ENCODE peak calls at places on chromosomes 12 and 14, in six cellular contexts. C, H, S, J, Z and Q are unnamed samples.

GRCh38 chr14:86035882-86036281 is 505.9 kb downstream of the FLRT2 start:
- DNase-seq in S (peak; percentile 69), Z (no peak), C (peak; percentile 75), H (peak; percentile 34), J (no peak), Q (no peak)

GRCh38 chr14:61322011-61322798 is 826 bp downstream of the PRKCH start:
- DNase-seq in H (peak; percentile 85), J (no peak), Z (no peak), C (no peak), S (peak; percentile 38), Q (no peak)

GRCh38 chr12:88362439-88362838 is 217.8 kb downstream of the KITLG start:
- DNase-seq in Z (peak; percentile 23), C (no peak), S (no peak), J (no peak), H (peak; percentile 67), Q (no peak)

GRCh38 chr12:116650062-116650461 is 87.8 kb downstream of the SPRING1 start:
- DNase-seq in J (no peak), H (no peak), Z (no peak), S (no peak), C (no peak), Q (no peak)

GRCh38 chr12:130339946-130340345 is 2.3 kb downstream of the PIWIL1 start:
- DNase-seq in J (no peak), S (no peak), Z (no peak), C (peak; percentile 29), H (peak; percentile 4), Q (peak; percentile 59)

GRCh38 chr12:10364839-10365681 is 24.8 kb downstream of the KLRK1 start:
- DNase-seq in J (peak; percentile 71), Z (peak; percentile 84), H (peak; percentile 79), C (peak; percentile 93), S (peak; percentile 79), Q (no peak)

GRCh38 chr12:524167-524951 is 64.6 kb downstream of the B4GALNT3 start:
- DNase-seq in J (no peak), S (no peak), H (peak; percentile 35), C (no peak), Z (no peak), Q (no peak)

GRCh38 chr12:102474438-102475064 is 5.8 kb downstream of the IGF1 start:
- DNase-seq in C (peak; percentile 38), H (no peak), S (no peak), J (peak; percentile 26), Z (peak; percentile 62), Q (no peak)

GRCh38 chr14:81868172-81868571 is 334.5 kb upstream of the SEL1L start:
- DNase-seq in Z (no peak), J (no peak), H (no peak), S (peak; percentile 44), C (peak; percentile 35), Q (no peak)

GRCh38 chr14:75845136-75845804 is 136.5 kb downstream of the TGFB3 start:
- DNase-seq in Z (no peak), S (no peak), H (no peak), J (no peak), C (no peak), Q (no peak)

GRCh38 chr14:39219075-39219499 is 14.6 kb upstream of the MIA2 start:
- DNase-seq in S (no peak), Z (peak; percentile 2), C (no peak), J (peak; percentile 32), H (peak; percentile 92), Q (no peak)

GRCh38 chr12:22415342-22416309 is 81.1 kb upstream of the ST8SIA1 start:
- DNase-seq in J (no peak), Z (no peak), S (no peak), C (no peak), H (peak; percentile 94), Q (no peak)

GRCh38 chr12:28486521-28486920 is 296.3 kb downstream of the CCDC91 start:
- DNase-seq in H (no peak), Z (no peak), S (no peak), C (no peak), J (no peak), Q (no peak)
- H3K9ac ChIP-seq in H (no peak overlapping the region), Z (no peak overlapping the region), S (no peak overlapping the region), C (no peak overlapping the region), J (no peak overlapping the region), Q (no peak overlapping the region)

GRCh38 chr12:113467514-113468364 is 3.9 kb downstream of the LHX5 start:
- DNase-seq in Z (no peak), H (peak; percentile 37), C (no peak), J (no peak), S (peak; percentile 59), Q (no peak)
- H3K4me2 ChIP-seq in Z (peak overlapping the region; percentile 74), H (peak overlapping the region; percentile 86), C (peak overlapping the region; percentile 70), J (peak overlapping the region; percentile 83), S (peak overlapping the region; percentile 32), Q (peak overlapping the region; percentile 85)

GRCh38 chr14:93148979-93149378 is 33.3 kb upstream of the ITPK1 start:
- DNase-seq in Z (no peak), H (no peak), C (no peak), J (no peak), S (peak; percentile 42), Q (no peak)

GRCh38 chr14:93150227-93151206 is 34.2 kb downstream of the MOAP1 start:
- DNase-seq in C (no peak), H (peak; percentile 16), S (no peak), J (no peak), Z (no peak), Q (peak; percentile 80)

GRCh38 chr14:93142854-93143652 is 27.3 kb upstream of the ITPK1 start:
- DNase-seq in Z (no peak), C (no peak), H (no peak), S (no peak), J (no peak), Q (no peak)

GRCh38 chr14:93146119-93146518 is 30.4 kb upstream of the ITPK1 start:
- DNase-seq in S (no peak), H (no peak), J (no peak), Z (no peak), C (no peak), Q (no peak)
- H3K9ac ChIP-seq in S (no peak overlapping the region), H (no peak overlapping the region), J (no peak overlapping the region), Z (no peak overlapping the region), C (no peak overlapping the region), Q (no peak overlapping the region)

DNA sequence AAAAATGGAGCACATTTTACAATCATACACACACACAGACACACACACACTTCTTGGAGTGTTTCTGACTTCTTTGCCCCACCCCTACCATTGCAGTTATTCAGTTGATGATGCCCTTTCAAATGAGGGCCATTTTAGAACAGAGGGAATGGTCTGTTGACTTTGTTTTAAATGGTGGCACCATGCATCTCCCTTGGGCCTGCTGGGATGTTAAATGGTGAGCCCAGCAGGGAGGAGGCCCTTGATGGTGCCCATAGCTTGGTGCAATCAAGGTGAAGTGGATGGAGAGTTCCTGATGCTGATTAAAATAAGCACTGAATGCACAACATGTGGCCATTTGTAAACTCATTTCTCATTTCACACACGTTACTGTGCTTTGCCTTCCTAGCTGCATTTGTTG is 13.3 kb downstream of the C12orf75 start:
- DNase-seq in J (no peak), Z (no peak), H (no peak), C (no peak), S (no peak), Q (no peak)
- H3K4me2 ChIP-seq in J (no peak overlapping the region), Z (no peak overlapping the region), H (no peak overlapping the region), C (no peak overlapping the region), S (no peak overlapping the region), Q (no peak overlapping the region)

DNA sequence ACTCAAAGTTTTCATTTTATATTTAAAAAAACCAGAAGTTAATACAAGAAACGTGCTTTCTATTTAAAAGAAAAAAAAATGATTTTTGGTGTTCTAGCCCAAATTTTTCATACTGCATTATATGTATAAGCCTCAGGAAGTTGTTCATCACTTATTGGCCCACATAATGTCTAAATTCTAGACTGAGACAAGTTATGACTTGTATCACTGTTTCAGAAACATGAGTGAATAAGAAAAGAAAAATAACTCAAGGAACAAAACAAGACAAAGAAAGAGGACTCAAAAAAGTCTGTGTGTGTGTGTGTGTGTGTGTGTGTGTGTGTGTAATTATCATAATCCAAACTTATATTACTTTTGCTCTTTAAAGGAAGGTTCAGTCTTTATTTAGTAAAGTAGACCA is 929.8 kb downstream of the GALC start:
- DNase-seq in H (no peak), C (no peak), Z (no peak), J (no peak), S (no peak), Q (no peak)
- H3K9ac ChIP-seq in H (no peak overlapping the region), C (no peak overlapping the region), Z (no peak overlapping the region), J (no peak overlapping the region), S (no peak overlapping the region), Q (no peak overlapping the region)

GRCh38 chr12:101108130-101108529 is 101.9 kb downstream of the SLC5A8 start:
- DNase-seq in C (no peak), S (peak; percentile 49), J (peak; percentile 7), H (no peak), Z (no peak), Q (no peak)

GRCh38 chr12:101111441-101111840 is 98.6 kb downstream of the SLC5A8 start:
- DNase-seq in J (no peak), Z (no peak), S (no peak), H (no peak), C (no peak), Q (no peak)

GRCh38 chr12:101110856-101111255 is 99.2 kb downstream of the SLC5A8 start:
- DNase-seq in C (no peak), H (no peak), S (no peak), Z (no peak), J (no peak), Q (no peak)

GRCh38 chr12:101107032-101107763 is 102.8 kb downstream of the SLC5A8 start:
- DNase-seq in S (no peak), H (no peak), C (no peak), J (no peak), Z (no peak), Q (no peak)
- H3K4me2 ChIP-seq in S (no peak overlapping the region), H (no peak overlapping the region), C (no peak overlapping the region), J (no peak overlapping the region), Z (no peak overlapping the region), Q (no peak overlapping the region)

GRCh38 chr12:6294156-6294532 is 16.3 kb upstream of the PLEKHG6 start:
- DNase-seq in J (no peak), C (no peak), H (no peak), Z (no peak), S (no peak), Q (no peak)
- H3K9ac ChIP-seq in J (no peak overlapping the region), C (no peak overlapping the region), H (peak overlapping the region; percentile 74), Z (no peak overlapping the region), S (no peak overlapping the region), Q (peak overlapping the region; percentile 65)

GRCh38 chr14:103392572-103392971 is 7.4 kb downstream of the MARK3 start:
- DNase-seq in Z (no peak), C (no peak), S (no peak), H (no peak), J (no peak), Q (no peak)

GRCh38 chr14:103393078-103393477 is 7.9 kb downstream of the MARK3 start:
- DNase-seq in Z (no peak), J (no peak), H (no peak), S (no peak), C (peak; percentile 71), Q (no peak)

GRCh38 chr14:103392106-103392505 is 6.9 kb downstream of the MARK3 start:
- DNase-seq in S (no peak), Z (no peak), J (no peak), H (no peak), C (no peak), Q (no peak)

GRCh38 chr14:103390605-103391004 is 5.4 kb downstream of the MARK3 start:
- DNase-seq in J (no peak), S (no peak), Z (no peak), H (no peak), C (no peak), Q (no peak)

DNA sequence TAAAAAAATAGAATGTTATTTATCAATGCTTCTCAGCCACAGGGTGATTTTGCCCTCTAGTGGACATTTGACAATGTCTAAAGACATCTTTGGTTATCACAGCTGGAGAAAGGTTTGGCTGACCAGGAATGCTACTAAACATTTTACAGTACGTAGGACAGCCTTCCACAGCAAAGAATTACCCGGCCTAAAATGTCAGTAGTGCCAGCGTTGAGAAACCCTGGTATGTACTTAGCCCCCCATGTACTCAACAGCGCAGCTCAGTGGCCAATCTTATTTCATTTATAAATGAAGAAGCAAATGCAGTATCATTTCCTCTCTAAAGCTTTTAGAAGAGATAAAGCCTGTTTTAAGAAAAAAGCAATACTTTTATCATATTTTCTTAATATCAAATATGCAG is 5.8 kb downstream of the MARK3 start:
- DNase-seq in Z (peak; percentile 87), J (peak; percentile 48), H (peak; percentile 77), C (peak; percentile 63), S (no peak), Q (no peak)
- H3K4me2 ChIP-seq in Z (no peak overlapping the region), J (no peak overlapping the region), H (no peak overlapping the region), C (no peak overlapping the region), S (no peak overlapping the region), Q (no peak overlapping the region)